ENCODE peak calls at places on chromosomes 7 and 10, in ten cellular contexts. One of them, this sample, is unnamed.

GRCh38 chr10:7819126-7819470 is 793 bp downstream of the TAF3 start:
- DNase-seq in occipital lobe: peak
- DNase-seq in iris pigment epithelial cell: peak
- DNase-seq in pons: peak
- DNase-seq in progenitor cell of endocrine pancreas: no peak
- DNase-seq in AG04450: no peak
- DNase-seq in globus pallidus: peak
- DNase-seq in DMS53: peak
- DNase-seq in amygdala: peak
- DNase-seq in IMR-90: peak
- DNase-seq in this sample: peak

GRCh38 chr10:60139290-60139689 is 232.9 kb upstream of the CCDC6 start:
- DNase-seq in AG04450: no peak
- DNase-seq in DMS53: no peak
- DNase-seq in iris pigment epithelial cell: no peak
- DNase-seq in occipital lobe: no peak
- DNase-seq in globus pallidus: no peak
- DNase-seq in pons: no peak
- DNase-seq in amygdala: no peak
- DNase-seq in IMR-90: no peak
- DNase-seq in progenitor cell of endocrine pancreas: no peak
- DNase-seq in this sample: no peak

GRCh38 chr10:125283191-125283590 is 122.8 kb upstream of the CTBP2 start:
- DNase-seq in DMS53: peak
- DNase-seq in amygdala: no peak
- DNase-seq in AG04450: no peak
- DNase-seq in progenitor cell of endocrine pancreas: no peak
- DNase-seq in globus pallidus: peak
- DNase-seq in iris pigment epithelial cell: no peak
- DNase-seq in pons: peak
- DNase-seq in occipital lobe: no peak
- DNase-seq in IMR-90: no peak
- DNase-seq in this sample: no peak

GRCh38 chr7:155603858-155604503 is 40.5 kb upstream of the RBM33 start:
- DNase-seq in IMR-90: no peak
- DNase-seq in progenitor cell of endocrine pancreas: no peak
- DNase-seq in pons: no peak
- DNase-seq in amygdala: no peak
- DNase-seq in iris pigment epithelial cell: no peak
- DNase-seq in DMS53: no peak
- DNase-seq in occipital lobe: no peak
- DNase-seq in globus pallidus: no peak
- DNase-seq in AG04450: no peak
- DNase-seq in this sample: no peak

GRCh38 chr10:129063877-129064276 is 403.2 kb upstream of the MGMT start:
- DNase-seq in IMR-90: no peak
- DNase-seq in DMS53: no peak
- DNase-seq in iris pigment epithelial cell: no peak
- DNase-seq in pons: no peak
- DNase-seq in amygdala: no peak
- DNase-seq in occipital lobe: no peak
- DNase-seq in globus pallidus: no peak
- DNase-seq in progenitor cell of endocrine pancreas: no peak
- DNase-seq in AG04450: no peak
- DNase-seq in this sample: no peak

GRCh38 chr7:77811895-77812685 is 13.5 kb downstream of the PHTF2 start:
- DNase-seq in AG04450: peak
- DNase-seq in amygdala: no peak
- DNase-seq in DMS53: no peak
- DNase-seq in iris pigment epithelial cell: peak
- DNase-seq in pons: no peak
- DNase-seq in globus pallidus: no peak
- DNase-seq in IMR-90: peak
- DNase-seq in progenitor cell of endocrine pancreas: no peak
- DNase-seq in occipital lobe: no peak
- DNase-seq in this sample: no peak

GRCh38 chr7:159119026-159119741 is 25.5 kb downstream of the VIPR2 start:
- DNase-seq in globus pallidus: no peak
- DNase-seq in DMS53: no peak
- DNase-seq in occipital lobe: no peak
- DNase-seq in progenitor cell of endocrine pancreas: no peak
- DNase-seq in AG04450: no peak
- DNase-seq in amygdala: no peak
- DNase-seq in IMR-90: no peak
- DNase-seq in pons: no peak
- DNase-seq in iris pigment epithelial cell: no peak
- DNase-seq in this sample: no peak

GRCh38 chr10:50392426-50392825 is 141.1 kb upstream of the ASAH2 start:
- DNase-seq in occipital lobe: no peak
- DNase-seq in DMS53: peak
- DNase-seq in globus pallidus: no peak
- DNase-seq in iris pigment epithelial cell: no peak
- DNase-seq in amygdala: no peak
- DNase-seq in progenitor cell of endocrine pancreas: no peak
- DNase-seq in pons: no peak
- DNase-seq in AG04450: no peak
- DNase-seq in IMR-90: no peak
- DNase-seq in this sample: no peak

GRCh38 chr10:68604441-68604840 is 44.3 kb downstream of the TET1 start:
- DNase-seq in progenitor cell of endocrine pancreas: no peak
- DNase-seq in occipital lobe: no peak
- DNase-seq in DMS53: no peak
- DNase-seq in IMR-90: peak
- DNase-seq in globus pallidus: no peak
- DNase-seq in AG04450: no peak
- DNase-seq in pons: no peak
- DNase-seq in amygdala: no peak
- DNase-seq in iris pigment epithelial cell: no peak
- DNase-seq in this sample: no peak

GRCh38 chr7:107388604-107389003 is 81.3 kb upstream of the GPR22 start:
- DNase-seq in DMS53: no peak
- DNase-seq in occipital lobe: no peak
- DNase-seq in iris pigment epithelial cell: no peak
- DNase-seq in pons: no peak
- DNase-seq in progenitor cell of endocrine pancreas: no peak
- DNase-seq in globus pallidus: no peak
- DNase-seq in AG04450: no peak
- DNase-seq in amygdala: no peak
- DNase-seq in IMR-90: no peak
- DNase-seq in this sample: no peak

GRCh38 chr10:77441541-77442175 is 195.9 kb downstream of the KCNMA1 start:
- DNase-seq in IMR-90: no peak
- DNase-seq in progenitor cell of endocrine pancreas: no peak
- DNase-seq in DMS53: peak
- DNase-seq in occipital lobe: no peak
- DNase-seq in iris pigment epithelial cell: no peak
- DNase-seq in pons: no peak
- DNase-seq in amygdala: no peak
- DNase-seq in AG04450: no peak
- DNase-seq in globus pallidus: no peak
- DNase-seq in this sample: no peak

GRCh38 chr7:39720586-39720985 is 97.2 kb downstream of the RALA start:
- DNase-seq in IMR-90: no peak
- DNase-seq in DMS53: peak
- DNase-seq in AG04450: no peak
- DNase-seq in occipital lobe: no peak
- DNase-seq in globus pallidus: no peak
- DNase-seq in pons: no peak
- DNase-seq in iris pigment epithelial cell: no peak
- DNase-seq in progenitor cell of endocrine pancreas: no peak
- DNase-seq in amygdala: no peak
- DNase-seq in this sample: no peak

GRCh38 chr7:69109131-69109740 is 489.0 kb upstream of the AUTS2 start:
- DNase-seq in occipital lobe: no peak
- DNase-seq in globus pallidus: no peak
- DNase-seq in amygdala: no peak
- DNase-seq in IMR-90: no peak
- DNase-seq in AG04450: no peak
- DNase-seq in progenitor cell of endocrine pancreas: no peak
- DNase-seq in pons: peak
- DNase-seq in DMS53: no peak
- DNase-seq in iris pigment epithelial cell: no peak
- DNase-seq in this sample: peak

GRCh38 chr7:146090023-146090645 is 26.5 kb upstream of the CNTNAP2 start:
- DNase-seq in progenitor cell of endocrine pancreas: no peak
- DNase-seq in amygdala: no peak
- DNase-seq in iris pigment epithelial cell: peak
- DNase-seq in DMS53: peak
- DNase-seq in IMR-90: no peak
- DNase-seq in AG04450: no peak
- DNase-seq in globus pallidus: peak
- DNase-seq in occipital lobe: no peak
- DNase-seq in pons: peak
- DNase-seq in this sample: peak

GRCh38 chr10:86179961-86180360 is 186.6 kb downstream of the GRID1 start:
- DNase-seq in occipital lobe: no peak
- DNase-seq in AG04450: no peak
- DNase-seq in DMS53: no peak
- DNase-seq in pons: no peak
- DNase-seq in progenitor cell of endocrine pancreas: no peak
- DNase-seq in amygdala: no peak
- DNase-seq in iris pigment epithelial cell: no peak
- DNase-seq in globus pallidus: no peak
- DNase-seq in IMR-90: no peak
- DNase-seq in this sample: no peak

GRCh38 chr10:7525314-7526016 is 114.6 kb upstream of the SFMBT2 start:
- DNase-seq in IMR-90: peak
- DNase-seq in occipital lobe: peak
- DNase-seq in DMS53: peak
- DNase-seq in iris pigment epithelial cell: peak
- DNase-seq in globus pallidus: peak
- DNase-seq in amygdala: peak
- DNase-seq in pons: peak
- DNase-seq in progenitor cell of endocrine pancreas: peak
- DNase-seq in AG04450: peak
- DNase-seq in this sample: peak

GRCh38 chr7:16051561-16052280 is 365.2 kb upstream of the MEOX2 start:
- DNase-seq in amygdala: no peak
- DNase-seq in AG04450: no peak
- DNase-seq in progenitor cell of endocrine pancreas: no peak
- DNase-seq in pons: no peak
- DNase-seq in occipital lobe: no peak
- DNase-seq in iris pigment epithelial cell: peak
- DNase-seq in globus pallidus: no peak
- DNase-seq in DMS53: no peak
- DNase-seq in IMR-90: peak
- DNase-seq in this sample: no peak

GRCh38 chr10:22314852-22315251 is 1.3 kb upstream of the COMMD3 start:
- DNase-seq in DMS53: peak
- DNase-seq in IMR-90: no peak
- DNase-seq in globus pallidus: no peak
- DNase-seq in AG04450: no peak
- DNase-seq in pons: peak
- DNase-seq in progenitor cell of endocrine pancreas: no peak
- DNase-seq in iris pigment epithelial cell: no peak
- DNase-seq in amygdala: no peak
- DNase-seq in occipital lobe: no peak
- DNase-seq in this sample: no peak

GRCh38 chr10:17177014-17177413 is 24.5 kb downstream of the TRDMT1 start:
- DNase-seq in progenitor cell of endocrine pancreas: no peak
- DNase-seq in IMR-90: no peak
- DNase-seq in occipital lobe: no peak
- DNase-seq in DMS53: no peak
- DNase-seq in iris pigment epithelial cell: no peak
- DNase-seq in amygdala: no peak
- DNase-seq in AG04450: no peak
- DNase-seq in pons: no peak
- DNase-seq in globus pallidus: no peak
- DNase-seq in this sample: no peak

GRCh38 chr10:52318822-52319464 is 4.9 kb downstream of the DKK1 start:
- DNase-seq in pons: no peak
- DNase-seq in amygdala: no peak
- DNase-seq in globus pallidus: no peak
- DNase-seq in iris pigment epithelial cell: peak
- DNase-seq in occipital lobe: no peak
- DNase-seq in IMR-90: peak
- DNase-seq in DMS53: peak
- DNase-seq in progenitor cell of endocrine pancreas: no peak
- DNase-seq in AG04450: peak
- DNase-seq in this sample: no peak

GRCh38 chr10:72283131-72283530 is 9.4 kb downstream of the DDIT4 start:
- DNase-seq in progenitor cell of endocrine pancreas: no peak
- DNase-seq in globus pallidus: no peak
- DNase-seq in DMS53: no peak
- DNase-seq in AG04450: no peak
- DNase-seq in iris pigment epithelial cell: no peak
- DNase-seq in IMR-90: no peak
- DNase-seq in amygdala: no peak
- DNase-seq in occipital lobe: no peak
- DNase-seq in pons: no peak
- DNase-seq in this sample: no peak

GRCh38 chr7:26626156-26626555 is 238.2 kb downstream of the SKAP2 start:
- DNase-seq in pons: no peak
- DNase-seq in globus pallidus: no peak
- DNase-seq in progenitor cell of endocrine pancreas: no peak
- DNase-seq in amygdala: no peak
- DNase-seq in iris pigment epithelial cell: no peak
- DNase-seq in IMR-90: no peak
- DNase-seq in AG04450: no peak
- DNase-seq in occipital lobe: no peak
- DNase-seq in DMS53: no peak
- DNase-seq in this sample: no peak

GRCh38 chr7:149414745-149415390 is 46.0 kb downstream of the ZNF777 start:
- DNase-seq in globus pallidus: peak
- DNase-seq in pons: peak
- DNase-seq in IMR-90: peak
- DNase-seq in occipital lobe: peak
- DNase-seq in amygdala: no peak
- DNase-seq in progenitor cell of endocrine pancreas: peak
- DNase-seq in iris pigment epithelial cell: peak
- DNase-seq in AG04450: peak
- DNase-seq in DMS53: no peak
- DNase-seq in this sample: peak

GRCh38 chr7:55065511-55066229 is 46.9 kb downstream of the EGFR start:
- DNase-seq in IMR-90: peak
- DNase-seq in progenitor cell of endocrine pancreas: no peak
- DNase-seq in globus pallidus: no peak
- DNase-seq in occipital lobe: no peak
- DNase-seq in iris pigment epithelial cell: peak
- DNase-seq in pons: no peak
- DNase-seq in amygdala: no peak
- DNase-seq in DMS53: peak
- DNase-seq in AG04450: peak
- DNase-seq in this sample: no peak

GRCh38 chr10:10804998-10805737 is 212.5 kb upstream of the CELF2 start:
- DNase-seq in amygdala: no peak
- DNase-seq in DMS53: no peak
- DNase-seq in IMR-90: peak
- DNase-seq in progenitor cell of endocrine pancreas: no peak
- DNase-seq in occipital lobe: no peak
- DNase-seq in globus pallidus: no peak
- DNase-seq in iris pigment epithelial cell: peak
- DNase-seq in pons: no peak
- DNase-seq in AG04450: no peak
- DNase-seq in this sample: no peak

GRCh38 chr7:81159402-81159801 is 240.6 kb upstream of the SEMA3C start:
- DNase-seq in AG04450: no peak
- DNase-seq in DMS53: peak
- DNase-seq in progenitor cell of endocrine pancreas: no peak
- DNase-seq in amygdala: no peak
- DNase-seq in pons: no peak
- DNase-seq in IMR-90: peak
- DNase-seq in iris pigment epithelial cell: peak
- DNase-seq in occipital lobe: no peak
- DNase-seq in globus pallidus: no peak
- DNase-seq in this sample: no peak

GRCh38 chr7:98617051-98617959 is at the start of gene NPTX2:
- DNase-seq in amygdala: no peak
- DNase-seq in DMS53: no peak
- DNase-seq in globus pallidus: peak
- DNase-seq in IMR-90: no peak
- DNase-seq in occipital lobe: peak
- DNase-seq in iris pigment epithelial cell: peak
- DNase-seq in AG04450: no peak
- DNase-seq in pons: peak
- DNase-seq in progenitor cell of endocrine pancreas: peak
- DNase-seq in this sample: no peak

GRCh38 chr7:42168512-42168911 is 68.5 kb downstream of the GLI3 start:
- DNase-seq in progenitor cell of endocrine pancreas: no peak
- DNase-seq in globus pallidus: no peak
- DNase-seq in occipital lobe: no peak
- DNase-seq in amygdala: no peak
- DNase-seq in iris pigment epithelial cell: no peak
- DNase-seq in AG04450: no peak
- DNase-seq in pons: no peak
- DNase-seq in DMS53: no peak
- DNase-seq in IMR-90: no peak
- DNase-seq in this sample: no peak

This sample was measured in G401.